ENCODE peak calls at places on chromosomes 13 and 19, in seven cellular contexts. V, G, W, E, M, A and C are unnamed samples.

GRCh38 chr13:27965740-27966640 is 3.1 kb downstream of the CDX2 start:
- DNase-seq in V (peak), G (no peak), A (no peak), M (no peak), E (peak), W (no peak), C (no peak)

GRCh38 chr13:95505265-95505664 is 47.3 kb upstream of the CLDN10 start:
- DNase-seq in V (no peak), W (no peak), M (no peak), A (peak), E (no peak), G (no peak), C (no peak)

GRCh38 chr13:110644892-110645521 is 29.7 kb downstream of the NAXD start:
- DNase-seq in W (peak), M (peak), V (peak), A (peak), E (no peak), G (no peak), C (peak)

GRCh38 chr19:33394006-33394722 is 20.7 kb downstream of the CEBPG start:
- DNase-seq in W (peak), G (no peak), M (peak), V (no peak), E (no peak), A (peak), C (peak)

GRCh38 chr19:15283141-15283885 is 49.0 kb downstream of the BRD4 start:
- DNase-seq in W (peak), V (no peak), A (peak), M (no peak), E (no peak), G (no peak), C (no peak)

GRCh38 chr19:35427187-35427586 is 20.9 kb upstream of the FFAR2 start:
- DNase-seq in V (no peak), E (no peak), G (no peak), W (no peak), A (no peak), M (no peak), C (no peak)

GRCh38 chr13:63449549-63449948 is 2033.9 kb upstream of the PCDH20 start:
- DNase-seq in A (no peak), M (no peak), W (no peak), V (no peak), E (no peak), G (no peak), C (no peak)

GRCh38 chr19:29815231-29815630 is 3.4 kb downstream of the CCNE1 start:
- DNase-seq in A (no peak), G (no peak), E (no peak), V (no peak), W (no peak), M (peak), C (no peak)

GRCh38 chr19:46704379-46705076 is 12.4 kb downstream of the PRKD2 start:
- DNase-seq in V (peak), E (no peak), M (peak), G (peak), W (peak), A (no peak), C (peak)

GRCh38 chr19:9128171-9128570 is 1.4 kb upstream of the OR7G3 start:
- DNase-seq in M (no peak), A (no peak), E (no peak), W (peak), G (peak), V (no peak), C (no peak)

GRCh38 chr19:15575406-15575805 is 39.6 kb upstream of the CYP4F8 start:
- DNase-seq in E (no peak), G (no peak), W (no peak), M (no peak), A (no peak), V (no peak), C (no peak)

GRCh38 chr19:27889156-27889555 is 1323.8 kb downstream of the UQCRFS1 start:
- DNase-seq in W (no peak), V (no peak), G (no peak), M (no peak), A (no peak), E (no peak), C (no peak)

GRCh38 chr13:79445968-79446645 is 34.8 kb upstream of the NDFIP2 start:
- DNase-seq in M (no peak), G (no peak), V (no peak), A (no peak), W (no peak), E (no peak), C (no peak)

GRCh38 chr13:98510156-98510509 is 66.8 kb downstream of the STK24 start:
- DNase-seq in G (no peak), V (no peak), A (no peak), M (no peak), E (no peak), W (no peak), C (no peak)

GRCh38 chr19:51439021-51439465 is 19.2 kb downstream of the SIGLEC8 start:
- DNase-seq in A (no peak), E (no peak), W (no peak), V (no peak), M (no peak), G (peak), C (no peak)
- TF ChIP-seq CTCF in A (peak), E (no peak), W (peak), V (peak), M (peak), G (peak), C (no peak)

DNA sequence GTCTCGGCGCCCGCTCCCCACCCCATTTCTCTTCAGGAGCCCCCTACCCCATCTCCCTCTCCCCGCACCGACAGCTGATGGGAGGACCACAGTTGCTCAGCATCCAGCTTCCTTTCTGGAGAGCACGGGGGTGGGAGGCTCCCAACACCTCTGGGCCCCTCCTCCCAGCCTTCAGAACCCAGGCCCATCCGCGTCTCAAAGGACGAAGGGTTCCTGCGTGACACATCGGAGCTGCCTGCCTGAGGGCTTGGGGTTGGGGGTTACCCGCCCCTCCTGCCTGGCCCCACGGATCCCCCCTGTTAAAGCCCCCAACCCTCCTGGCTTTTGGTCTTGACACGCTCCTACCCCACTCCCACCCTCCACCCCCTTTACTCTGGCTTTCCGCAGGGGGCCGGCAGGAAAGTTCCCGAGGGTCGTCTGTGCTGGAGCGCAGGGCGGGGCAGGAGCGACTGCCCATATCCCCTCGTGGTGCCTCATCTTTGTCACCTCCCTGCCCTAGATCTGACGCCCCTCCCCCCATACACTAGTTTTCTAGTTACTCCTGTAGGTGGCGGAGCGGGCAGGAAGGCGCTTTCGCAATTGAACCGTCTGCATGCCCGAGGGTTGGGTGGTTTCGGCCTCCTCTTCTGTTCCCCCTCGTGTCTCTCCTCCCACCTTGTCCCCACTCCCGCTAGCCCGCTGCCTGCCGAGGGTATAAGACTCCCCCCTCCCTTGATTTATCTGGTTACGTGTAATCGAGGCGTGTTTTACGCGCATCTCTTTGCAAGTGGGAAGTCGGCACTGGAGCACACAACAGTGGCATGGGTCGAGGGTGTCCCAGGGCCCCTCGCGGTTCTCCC is 922 bp downstream of the TRAPPC5 start:
- DNase-seq in G (peak), W (peak), V (peak), M (peak), E (no peak), A (peak), C (peak)
- TF ChIP-seq CTCF in G (no peak), W (peak), V (peak), M (peak), E (peak), A (peak), C (no peak)

GRCh38 chr19:38718747-38719543 is 25.3 kb downstream of the CAPN12 start:
- DNase-seq in M (peak), A (peak), E (no peak), G (peak), V (peak), W (peak), C (no peak)
- TF ChIP-seq CTCF in M (peak), A (peak), E (peak), G (peak), V (peak), W (peak), C (no peak)

GRCh38 chr13:43963726-43964125 is 84.0 kb downstream of the LACC1 start:
- DNase-seq in W (no peak), V (no peak), M (no peak), E (no peak), G (no peak), A (no peak), C (no peak)
- TF ChIP-seq CTCF in W (no peak), V (no peak), M (no peak), E (no peak), G (no peak), A (no peak), C (no peak)

DNA sequence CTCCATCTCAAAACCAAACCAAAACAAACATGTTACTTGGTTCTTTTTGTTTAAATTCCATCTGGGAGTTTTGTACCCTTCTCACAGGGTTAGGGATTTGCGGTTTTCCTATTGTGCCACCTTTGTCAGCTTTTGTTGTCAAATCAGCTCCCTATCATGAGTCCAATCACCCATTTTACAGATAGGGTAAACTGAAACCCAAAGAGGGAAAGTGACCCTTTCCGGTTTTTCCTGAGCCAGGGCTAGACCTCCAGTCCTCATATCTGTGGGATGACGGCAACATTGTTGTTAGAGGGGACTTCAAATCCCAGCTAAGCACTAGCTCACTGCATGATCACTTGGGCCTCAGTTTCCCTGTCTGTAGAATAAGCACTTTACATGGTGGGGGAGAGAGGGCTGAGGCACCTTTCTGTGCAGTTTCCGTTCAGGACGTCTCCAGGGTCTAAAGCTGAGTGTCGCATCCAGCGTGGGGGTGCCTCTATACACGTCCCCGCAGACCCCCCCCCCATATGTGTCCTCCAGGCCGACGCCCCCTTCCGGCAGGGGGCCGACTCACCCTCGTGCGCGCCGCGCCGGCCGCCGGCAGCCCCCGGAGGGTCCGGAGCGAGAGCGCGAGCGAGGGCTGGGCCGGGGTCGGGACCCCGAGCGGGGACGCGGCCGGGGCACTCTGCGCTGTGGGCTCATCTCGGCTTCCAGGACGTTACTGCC is 3.9 kb downstream of the CCDC194 start:
- DNase-seq in E (no peak), M (no peak), A (no peak), V (no peak), W (no peak), G (no peak), C (no peak)
- TF ChIP-seq CTCF in E (peak), M (no peak), A (no peak), V (peak), W (peak), G (no peak), C (peak)

GRCh38 chr19:3238066-3238561 is 13.7 kb downstream of the CELF5 start:
- DNase-seq in M (no peak), G (no peak), E (no peak), V (no peak), A (no peak), W (no peak), C (no peak)

GRCh38 chr19:3236272-3236671 is 11.8 kb downstream of the CELF5 start:
- DNase-seq in G (no peak), A (no peak), M (no peak), E (no peak), V (no peak), W (no peak), C (no peak)

GRCh38 chr19:3233831-3234230 is 9.4 kb downstream of the CELF5 start:
- DNase-seq in E (no peak), A (no peak), V (no peak), G (no peak), W (no peak), M (no peak), C (no peak)

GRCh38 chr19:3233116-3233515 is 8.7 kb downstream of the CELF5 start:
- DNase-seq in W (no peak), V (no peak), A (no peak), M (no peak), E (no peak), G (no peak), C (no peak)

GRCh38 chr19:3234800-3235199 is 10.3 kb downstream of the CELF5 start:
- DNase-seq in W (no peak), M (no peak), G (peak), E (no peak), V (peak), A (no peak), C (no peak)
- TF ChIP-seq CTCF in W (peak), M (no peak), G (no peak), E (peak), V (peak), A (peak), C (no peak)